ENCODE peak calls at places on chromosomes 5 and 9, in seven cellular contexts. A is mesendoderm; G is NCI-H2029 treated with DMSO at 0.1 percent for 48 hours; N is non-pigmented ciliary epithelial cell; Z is endodermal cell; D is ovary; P is effector memory CD8-positive, alpha-beta T cell. L is an unnamed sample.

GRCh38 chr9:111036068-111036789 is 2.0 kb downstream of the LPAR1 start:
- DNase-seq in Z (peak), D (peak), P (no peak), A (peak), G (peak), N (no peak), L (no peak)

GRCh38 chr5:172871561-172871960 is 37.5 kb downstream of the ERGIC1 start:
- DNase-seq in P (no peak), N (no peak), Z (no peak), A (no peak), D (no peak), G (no peak), L (no peak)

GRCh38 chr5:10826971-10827370 is 65.9 kb upstream of the DAP start:
- DNase-seq in D (no peak), P (no peak), A (no peak), N (no peak), G (no peak), Z (no peak), L (no peak)

GRCh38 chr5:180323929-180324632 is 29.1 kb downstream of the GFPT2 start:
- DNase-seq in Z (peak), A (no peak), N (peak), G (no peak), P (no peak), D (no peak), L (no peak)

GRCh38 chr5:55154893-55155292 is 5.1 kb upstream of the GPX8 start:
- DNase-seq in A (no peak), G (no peak), Z (no peak), N (peak), D (no peak), P (no peak), L (no peak)

GRCh38 chr9:74277532-74277931 is 219.6 kb upstream of the RORB start:
- DNase-seq in P (peak), G (no peak), Z (no peak), N (no peak), D (no peak), A (no peak), L (no peak)

GRCh38 chr5:127746756-127747155 is 43.6 kb downstream of the CCDC192 start:
- DNase-seq in D (no peak), Z (no peak), G (no peak), P (no peak), A (no peak), N (no peak), L (no peak)

GRCh38 chr5:179325296-179326031 is 19.8 kb downstream of the ADAMTS2 start:
- DNase-seq in P (no peak), Z (no peak), G (no peak), N (no peak), A (no peak), D (peak), L (no peak)

GRCh38 chr5:143094087-143094511 is 309.4 kb downstream of the NR3C1 start:
- DNase-seq in P (no peak), G (no peak), N (no peak), D (peak), A (peak), Z (peak), L (no peak)

GRCh38 chr5:109691248-109691574 is 1.5 kb downstream of the MAN2A1 start:
- DNase-seq in P (no peak), Z (no peak), G (no peak), A (no peak), N (no peak), D (no peak), L (no peak)

GRCh38 chr9:126043691-126044090 is 282.9 kb upstream of the MVB12B start:
- DNase-seq in N (no peak), D (no peak), P (no peak), Z (no peak), A (no peak), G (no peak), L (no peak)

GRCh38 chr5:773517-774264 is 10.8 kb downstream of the ZDHHC11B start:
- DNase-seq in N (no peak), Z (peak), A (no peak), G (no peak), D (peak), P (no peak), L (no peak)

GRCh38 chr5:65776707-65777141 is 54.7 kb downstream of the NLN start:
- DNase-seq in Z (no peak), P (no peak), N (no peak), D (no peak), G (no peak), A (no peak), L (no peak)

GRCh38 chr5:80686757-80687156 is 32.0 kb upstream of the DHFR start:
- DNase-seq in N (no peak), D (no peak), Z (no peak), G (no peak), A (peak), P (no peak), L (peak)

GRCh38 chr9:79134654-79135053 is 437.1 kb upstream of the TLE4 start:
- DNase-seq in D (no peak), A (peak), N (no peak), P (no peak), Z (peak), G (peak), L (peak)

GRCh38 chr5:6788439-6788838 is 75.2 kb downstream of the TENT4A start:
- DNase-seq in P (no peak), Z (no peak), A (peak), D (no peak), G (no peak), N (no peak), L (no peak)

GRCh38 chr5:134131578-134132350 is 17.3 kb downstream of the TCF7 start:
- DNase-seq in P (no peak), A (no peak), D (peak), Z (no peak), N (no peak), G (no peak), L (no peak)

GRCh38 chr9:128294142-128294541 is 18.1 kb downstream of the SWI5 start:
- DNase-seq in N (no peak), D (no peak), A (no peak), G (no peak), Z (no peak), P (no peak), L (no peak)

GRCh38 chr5:62538017-62538942 is 40.3 kb upstream of the LRRC70 start:
- DNase-seq in N (peak), G (no peak), Z (no peak), D (no peak), A (peak), P (no peak), L (peak)

GRCh38 chr5:148841519-148841918 is 15.1 kb downstream of the ADRB2 start:
- DNase-seq in D (no peak), Z (no peak), G (no peak), P (no peak), N (no peak), A (no peak), L (no peak)

GRCh38 chr9:107378031-107378430 is 95.0 kb downstream of the RAD23B start:
- DNase-seq in Z (no peak), P (no peak), D (no peak), G (no peak), A (no peak), N (no peak), L (no peak)

GRCh38 chr5:40080191-40080590 is 599.5 kb upstream of the PTGER4 start:
- DNase-seq in N (no peak), A (no peak), D (no peak), G (no peak), Z (no peak), P (no peak), L (no peak)

GRCh38 chr9:34999576-34999975 is 10.0 kb downstream of the DNAJB5 start:
- DNase-seq in A (no peak), N (no peak), D (no peak), P (no peak), G (no peak), Z (peak), L (no peak)

GRCh38 chr5:111697881-111698757 is 58.9 kb downstream of the NREP start:
- DNase-seq in N (peak), A (peak), P (no peak), D (no peak), G (no peak), Z (peak), L (no peak)

GRCh38 chr5:157116483-157116954 is 7.7 kb upstream of the HAVCR2 start:
- DNase-seq in Z (no peak), G (no peak), A (no peak), D (no peak), P (no peak), N (no peak), L (peak)

GRCh38 chr5:38994329-38994927 is 79.8 kb downstream of the RICTOR start:
- DNase-seq in G (no peak), A (peak), N (no peak), P (no peak), D (no peak), Z (peak), L (peak)

GRCh38 chr5:106940986-106941385 is 729.8 kb downstream of the EFNA5 start:
- DNase-seq in Z (no peak), P (no peak), D (no peak), A (no peak), G (no peak), N (peak), L (no peak)

L was measured in erythroblast.